ENCODE peak calls at places on chromosomes 1 and 21, in six cellular contexts. Z is K562, S is heart left ventricle, V is stomach, J is left ventricle myocardium inferior, N is psoas muscle. B is an unnamed sample. For H3K9me3, the result is how much of the 10 kb centered on the place peaks cover.

GRCh38 chr1:89088597-89088996 is 23.6 kb upstream of the GBP1 start:
- DNase-seq in J (no peak), S (no peak), N (peak), Z (no peak), V (peak), B (no peak)

GRCh38 chr1:37945743-37946702 is 830 bp downstream of the INPP5B start:
- DNase-seq in J (peak), S (peak), Z (peak), N (peak), V (peak), B (no peak)

GRCh38 chr1:30893776-30894507 is 14.6 kb downstream of the SDC3 start:
- DNase-seq in N (no peak), Z (no peak), J (no peak), S (no peak), V (no peak), B (no peak)

GRCh38 chr1:61182049-61182448 is 99.7 kb downstream of the NFIA start:
- DNase-seq in J (no peak), S (no peak), N (no peak), V (no peak), Z (no peak), B (no peak)

GRCh38 chr1:10508511-10508951 is 33.8 kb downstream of the PEX14 start:
- DNase-seq in Z (no peak), S (no peak), J (no peak), V (no peak), N (no peak), B (no peak)

GRCh38 chr1:162193815-162194214 is 124.3 kb downstream of the NOS1AP start:
- DNase-seq in J (peak), V (no peak), N (no peak), S (no peak), Z (no peak), B (no peak)

GRCh38 chr1:207962716-207963428 is 51.9 kb upstream of the CD34 start:
- DNase-seq in N (peak), J (peak), Z (no peak), V (peak), S (peak), B (peak)

GRCh38 chr1:245877976-245878375 is 629.1 kb downstream of the SMYD3 start:
- DNase-seq in V (no peak), N (no peak), Z (no peak), S (no peak), J (no peak), B (no peak)

GRCh38 chr21:39098696-39099111 is 84.5 kb downstream of the PSMG1 start:
- DNase-seq in V (no peak), N (no peak), Z (no peak), S (no peak), J (no peak), B (no peak)

GRCh38 chr1:176959461-176959860 is 205.1 kb downstream of the ASTN1 start:
- DNase-seq in Z (no peak), J (no peak), N (no peak), S (no peak), V (no peak), B (no peak)

GRCh38 chr1:26035203-26035958 is 10.5 kb downstream of the SLC30A2 start:
- DNase-seq in V (peak), Z (peak), N (peak), J (peak), S (peak), B (peak)

GRCh38 chr1:10745886-10746455 is 50.5 kb downstream of the CASZ1 start:
- DNase-seq in J (peak), S (no peak), Z (no peak), V (no peak), N (peak), B (no peak)

GRCh38 chr1:206904423-206905142 is 7.3 kb downstream of the IL24 start:
- DNase-seq in J (no peak), V (no peak), Z (no peak), N (no peak), S (no peak), B (no peak)

GRCh38 chr1:230268371-230269170 is 157.6 kb downstream of the PGBD5 start:
- DNase-seq in Z (peak), J (no peak), N (peak), V (no peak), S (peak), B (peak)

GRCh38 chr1:1048765-1049164 is 25.3 kb downstream of the RNF223 start:
- DNase-seq in V (no peak), N (no peak), Z (no peak), J (no peak), S (no peak), B (no peak)

GRCh38 chr1:172343246-172344099 is 77.0 kb upstream of the C1orf105 start:
- DNase-seq in S (no peak), V (no peak), J (no peak), N (no peak), Z (no peak), B (peak)

GRCh38 chr1:2341706-2342383 is 49.5 kb downstream of the MORN1 start:
- DNase-seq in Z (no peak), J (no peak), S (no peak), N (peak), V (no peak), B (no peak)

GRCh38 chr1:5408401-5408800 is 583.8 kb downstream of the NPHP4 start:
- DNase-seq in J (no peak), N (no peak), Z (no peak), V (no peak), S (no peak), B (no peak)

GRCh38 chr1:7229186-7229585 is 443.9 kb downstream of the CAMTA1 start:
- DNase-seq in N (no peak), J (no peak), S (no peak), V (no peak), Z (no peak), B (no peak)

GRCh38 chr1:111638320-111638719 is 18.7 kb downstream of the RAP1A start:
- DNase-seq in J (no peak), V (no peak), S (no peak), N (no peak), Z (no peak), B (no peak)

GRCh38 chr1:111631502-111631901 is 11.9 kb downstream of the RAP1A start:
- DNase-seq in J (no peak), Z (no peak), S (no peak), N (no peak), V (no peak), B (no peak)

GRCh38 chr1:111629190-111629954 is 9.8 kb downstream of the RAP1A start:
- DNase-seq in S (no peak), V (no peak), Z (no peak), N (no peak), J (no peak), B (no peak)

GRCh38 chr1:111635324-111636009 is 15.9 kb downstream of the RAP1A start:
- DNase-seq in N (no peak), V (no peak), J (no peak), Z (no peak), S (no peak), B (no peak)

DNA sequence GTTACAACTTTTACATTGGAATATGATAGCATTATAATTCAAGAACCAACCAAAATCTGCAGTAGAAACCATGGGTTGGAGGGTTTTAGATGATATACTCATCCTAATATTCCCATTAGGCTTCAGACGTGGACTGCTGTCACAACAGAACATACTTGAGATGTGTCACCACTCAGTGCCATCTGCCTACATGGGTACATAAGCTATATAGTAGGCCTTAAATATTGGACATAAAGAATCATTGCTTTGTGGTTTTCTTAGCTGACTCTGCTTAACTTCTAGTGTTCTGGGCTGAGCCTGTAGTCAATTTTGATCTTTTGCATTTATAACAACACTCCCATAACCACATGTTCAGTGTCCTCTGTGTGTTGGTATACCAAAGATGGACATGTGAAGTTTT is 14.1 kb downstream of the RAP1A start:
- DNase-seq in J (no peak), N (no peak), V (no peak), Z (no peak), S (no peak), B (no peak)
- TF ChIP-seq CTCF in J (no peak), N (no peak), V (no peak), Z (no peak), S (no peak), B (no peak)

GRCh38 chr1:73593379-73593778 is 604.6 kb downstream of the LRRIQ3 start:
- DNase-seq in V (peak), J (no peak), N (no peak), Z (no peak), S (no peak), B (peak)

DNA sequence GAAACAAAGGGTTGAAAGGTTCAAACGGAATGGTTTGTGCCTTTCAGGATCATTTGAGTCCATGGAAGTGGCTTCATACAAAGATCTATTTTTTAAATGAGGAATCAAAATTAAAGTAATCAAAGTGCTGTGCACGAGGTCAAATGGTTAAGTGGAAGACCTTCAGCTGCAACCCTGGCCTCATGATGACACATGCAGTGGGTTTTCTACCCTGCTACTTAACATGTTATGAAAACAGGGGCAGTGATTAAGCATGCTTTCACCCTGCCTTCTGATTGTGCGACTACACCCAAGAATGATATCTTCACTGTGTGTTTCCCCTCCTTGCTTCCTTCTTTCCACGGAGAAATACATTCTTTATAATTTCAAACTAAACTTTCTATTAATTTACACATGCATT is 604.2 kb downstream of the LRRIQ3 start:
- DNase-seq in V (no peak), N (no peak), Z (no peak), J (no peak), S (no peak), B (no peak)
- H3K4me3 ChIP-seq in V (no peak), N (no peak), Z (no peak), J (no peak), S (no peak), B (no peak)

GRCh38 chr21:40688106-40688850 is 158.7 kb downstream of the DSCAM start:
- DNase-seq in V (no peak), J (no peak), Z (no peak), N (no peak), S (no peak), B (no peak)
- H3K9me3 ChIP-seq in V (under half), J (under half), Z (under half), N (under half), S (under half), B (under half)

DNA sequence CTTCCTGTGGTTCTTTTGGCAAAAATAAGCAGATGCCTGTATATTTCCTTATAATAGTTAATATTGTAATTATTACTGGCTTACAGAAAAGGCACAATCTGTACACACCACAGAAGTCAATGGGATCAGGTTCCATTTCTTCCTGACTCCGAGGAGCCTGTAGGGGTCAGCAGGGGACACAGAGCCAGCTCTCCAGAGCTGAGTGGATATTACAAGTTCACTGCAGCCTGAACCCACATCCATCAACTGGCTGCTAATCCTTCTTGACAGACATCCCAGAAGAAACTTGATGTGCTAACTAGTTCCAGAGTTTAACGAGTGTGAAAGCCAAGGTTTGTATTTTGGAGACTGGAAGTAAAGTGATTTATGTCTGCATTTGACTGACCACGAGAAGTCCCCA is 203.8 kb downstream of the LMX1A start:
- DNase-seq in V (no peak), N (peak), Z (no peak), S (no peak), J (no peak), B (no peak)
- TF ChIP-seq CTCF in V (no peak), N (peak), Z (peak), S (peak), J (peak), B (peak)

DNA sequence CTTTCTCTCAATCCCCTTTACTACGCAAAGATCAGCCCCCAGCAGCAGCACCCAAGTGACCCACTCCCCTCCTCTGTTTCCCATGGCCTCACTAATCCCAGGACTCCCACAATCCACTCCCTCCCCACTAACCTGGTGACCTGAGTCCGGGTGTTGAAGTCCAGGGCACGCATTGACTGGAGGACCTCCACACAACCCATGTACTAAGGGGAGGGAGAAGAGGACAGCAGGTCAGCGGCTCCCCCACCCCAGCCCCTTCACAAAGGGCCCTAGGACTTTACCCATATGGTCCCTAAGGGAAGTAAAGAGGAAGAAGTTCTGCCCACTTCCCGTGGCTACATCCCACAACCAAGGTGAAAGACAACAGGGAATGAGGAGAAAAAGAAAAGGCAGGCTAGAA is 1.3 kb downstream of the SHC1 start:
- DNase-seq in N (no peak), J (no peak), S (no peak), Z (no peak), V (no peak), B (no peak)
- H3K4me3 ChIP-seq in N (peak), J (peak), S (peak), Z (no peak), V (peak), B (peak)